ENCODE peak calls at places on chromosomes 2 and 18, in seven cellular contexts. M is lower lobe of right lung, N is HCT116, A is neural crest cell, G is endothelial cell, L is GM23338, X is ovary. I is an unnamed sample.

GRCh38 chr2:226435146-226435545 is 364.5 kb downstream of the IRS1 start:
- DNase-seq in M (no peak), N (no peak), A (no peak), G (no peak), L (no peak), X (no peak), I (no peak)

GRCh38 chr2:168849610-168850009 is 40.6 kb downstream of the SPC25 start:
- DNase-seq in M (no peak), N (no peak), A (no peak), G (peak), L (peak), X (peak), I (no peak)

GRCh38 chr2:159152119-159152778 is 134.3 kb downstream of the WDSUB1 start:
- DNase-seq in M (no peak), N (no peak), A (no peak), G (no peak), L (no peak), X (no peak), I (no peak)

GRCh38 chr2:124027182-124027581 is 2.1 kb downstream of the CNTNAP5 start:
- DNase-seq in M (no peak), N (no peak), A (peak), G (peak), L (peak), X (no peak), I (peak)

GRCh38 chr2:136232447-136233172 is 114.7 kb upstream of the CXCR4 start:
- DNase-seq in M (no peak), N (no peak), A (no peak), G (no peak), L (no peak), X (no peak), I (no peak)

GRCh38 chr2:237618449-237618848 is 8.9 kb upstream of the LRRFIP1 start:
- DNase-seq in M (no peak), N (no peak), A (no peak), G (no peak), L (no peak), X (no peak), I (no peak)

GRCh38 chr2:65453916-65454315 is 21.5 kb upstream of the SPRED2 start:
- DNase-seq in M (no peak), N (no peak), A (no peak), G (no peak), L (no peak), X (no peak), I (no peak)

GRCh38 chr18:48818329-48819254 is 132.2 kb downstream of the SMAD7 start:
- DNase-seq in M (peak), N (no peak), A (no peak), G (no peak), L (no peak), X (peak), I (no peak)

GRCh38 chr2:227655454-227655853 is 11.2 kb upstream of the SCYGR5 start:
- DNase-seq in M (no peak), N (peak), A (no peak), G (no peak), L (no peak), X (no peak), I (no peak)

GRCh38 chr2:227657204-227657845 is 9.3 kb upstream of the SCYGR5 start:
- DNase-seq in M (no peak), N (no peak), A (no peak), G (no peak), L (no peak), X (no peak), I (no peak)

DNA sequence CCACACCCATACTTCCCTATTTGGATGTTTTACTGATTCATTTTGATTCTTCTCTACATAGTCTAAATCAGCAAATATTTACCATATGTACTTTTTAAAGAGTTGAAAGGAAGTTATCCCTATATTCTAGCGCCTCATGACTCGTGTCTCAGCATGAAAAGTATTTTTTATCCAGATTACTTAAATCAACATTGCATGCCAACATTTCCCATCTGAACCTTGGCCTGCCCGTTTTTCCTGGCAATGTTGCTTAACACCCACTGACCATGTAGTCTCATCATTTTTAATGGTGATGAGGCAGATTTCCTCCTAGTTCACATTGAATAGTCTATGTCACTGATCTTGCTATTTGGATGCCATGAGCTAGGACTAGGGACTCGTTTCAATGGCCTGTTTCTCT is 13.2 kb upstream of the SCYGR5 start:
- DNase-seq in M (no peak), N (no peak), A (no peak), G (no peak), L (no peak), X (no peak), I (no peak)
- TF ChIP-seq CTCF in M (no peak), N (no peak), A (no peak), G (no peak), L (no peak), X (no peak), I (no peak)

DNA sequence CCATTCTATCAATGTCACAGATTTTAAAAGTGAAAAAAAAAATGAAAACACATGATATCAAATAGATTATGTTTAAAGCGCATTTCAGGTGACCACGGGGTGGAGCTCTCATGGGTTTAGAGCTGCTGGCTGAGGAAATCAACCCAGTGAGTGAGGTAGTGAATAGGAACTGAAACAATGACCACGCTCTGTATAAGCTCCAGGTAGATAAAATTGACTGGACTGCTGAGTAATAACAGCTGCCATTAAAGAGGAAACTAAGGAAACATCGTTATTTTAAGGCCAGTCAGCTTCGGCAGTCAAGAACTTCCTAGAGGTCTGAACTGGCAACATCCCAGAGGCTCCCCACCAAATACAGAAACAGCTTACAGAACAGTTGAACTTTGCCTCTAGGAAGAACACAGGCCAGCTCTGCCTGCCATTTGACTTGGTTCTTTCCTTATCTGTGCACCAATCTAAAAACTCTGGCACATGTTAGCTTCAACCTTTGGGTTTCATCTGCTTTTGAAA is 185.9 kb downstream of the PDE1A start:
- DNase-seq in M (no peak), N (peak), A (peak), G (peak), L (peak), X (peak), I (peak)
- TF ChIP-seq CTCF in M (peak), N (peak), A (peak), G (no peak), L (peak), X (no peak), I (peak)

GRCh38 chr2:188620916-188621315 is 329.2 kb downstream of the GULP1 start:
- DNase-seq in M (no peak), N (no peak), A (no peak), G (no peak), L (no peak), X (no peak), I (no peak)
- TF ChIP-seq CTCF in M (no peak), N (no peak), A (no peak), G (no peak), L (no peak), X (no peak), I (no peak)

DNA sequence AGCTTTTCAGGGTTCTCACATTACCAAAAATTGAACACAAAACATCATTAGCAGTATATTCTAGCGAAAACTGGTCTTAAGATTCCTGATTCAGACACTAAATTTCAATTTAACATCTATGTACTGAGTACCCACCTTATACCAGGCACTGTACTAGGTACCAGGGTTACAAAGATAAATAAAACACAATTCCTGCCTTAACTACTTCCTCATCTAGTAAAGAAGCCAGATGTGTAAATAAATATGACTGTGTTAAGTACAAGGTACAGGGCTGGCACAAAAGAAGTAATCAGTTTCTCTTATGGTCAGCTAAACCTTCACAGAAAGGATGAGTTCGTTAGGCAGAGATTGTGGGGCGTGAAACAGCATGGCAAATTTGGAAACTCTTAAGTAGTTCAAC is 6.1 kb downstream of the FARSB start:
- DNase-seq in M (no peak), N (no peak), A (no peak), G (no peak), L (no peak), X (no peak), I (no peak)
- TF ChIP-seq CTCF in M (no peak), N (no peak), A (no peak), G (no peak), L (no peak), X (no peak), I (no peak)

GRCh38 chr2:86035883-86036789 is 69.5 kb downstream of the POLR1A start:
- DNase-seq in M (peak), N (no peak), A (peak), G (peak), L (peak), X (peak), I (peak)
- TF ChIP-seq CTCF in M (peak), N (no peak), A (peak), G (no peak), L (no peak), X (no peak), I (peak)

DNA sequence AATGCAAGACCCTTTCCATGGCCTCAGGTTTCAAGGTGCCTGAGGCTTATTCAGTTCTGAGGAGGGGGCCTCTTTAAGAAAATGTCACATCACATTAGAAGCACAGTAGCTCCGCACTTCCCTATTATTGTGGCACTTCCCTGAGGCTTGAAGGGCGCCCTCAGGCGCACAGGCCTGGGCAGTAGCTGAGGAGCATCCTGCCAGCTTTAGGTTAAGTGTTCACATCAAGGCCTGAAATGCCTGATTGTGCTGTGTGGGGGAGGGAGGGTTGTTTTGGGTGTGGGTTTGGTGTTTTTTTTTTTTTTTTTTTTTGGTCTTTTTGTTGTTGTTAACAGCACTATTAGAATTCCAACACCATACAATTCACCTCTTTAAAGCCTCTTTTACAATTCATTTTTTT is 107.9 kb downstream of the CABLES1 start:
- DNase-seq in M (peak), N (no peak), A (no peak), G (no peak), L (peak), X (no peak), I (no peak)
- TF ChIP-seq CTCF in M (peak), N (no peak), A (no peak), G (no peak), L (peak), X (no peak), I (no peak)

GRCh38 chr2:127067620-127068350 is 39.2 kb downstream of the BIN1 start:
- DNase-seq in M (peak), N (peak), A (peak), G (peak), L (peak), X (peak), I (peak)
- TF ChIP-seq CTCF in M (peak), N (peak), A (peak), G (peak), L (peak), X (peak), I (peak)

GRCh38 chr2:60820416-60821132 is 60.8 kb upstream of the REL start:
- DNase-seq in M (no peak), N (no peak), A (no peak), G (no peak), L (no peak), X (no peak), I (no peak)

GRCh38 chr2:60819936-60820335 is 61.4 kb upstream of the REL start:
- DNase-seq in M (no peak), N (no peak), A (no peak), G (no peak), L (no peak), X (no peak), I (no peak)

GRCh38 chr2:60821133-60821469 is 60.3 kb upstream of the REL start:
- DNase-seq in M (no peak), N (no peak), A (no peak), G (no peak), L (no peak), X (no peak), I (no peak)

GRCh38 chr2:60819155-60819862 is 62.1 kb upstream of the REL start:
- DNase-seq in M (no peak), N (no peak), A (no peak), G (no peak), L (no peak), X (no peak), I (no peak)

DNA sequence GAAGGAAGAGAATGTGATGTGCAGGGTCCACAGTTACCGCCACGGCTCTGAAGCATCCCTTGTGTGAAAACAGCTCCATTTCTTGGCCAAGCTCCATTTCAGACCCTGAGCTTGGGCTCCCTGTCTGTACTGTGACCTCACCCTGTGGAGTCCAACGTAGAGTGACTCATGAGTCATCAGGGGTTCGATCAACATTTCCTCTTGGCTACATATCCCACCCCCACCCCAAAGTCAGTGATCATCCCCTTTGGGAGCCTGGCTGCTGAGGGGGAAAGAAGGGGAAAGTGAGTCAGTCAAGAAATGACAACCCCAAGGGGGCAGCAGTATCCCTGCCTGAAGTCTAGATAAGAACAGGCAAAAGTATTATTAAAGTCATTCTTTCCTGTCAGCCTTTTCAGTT is 62.2 kb downstream of the PAPOLG start:
- DNase-seq in M (no peak), N (no peak), A (no peak), G (no peak), L (no peak), X (no peak), I (no peak)
- TF ChIP-seq CTCF in M (peak), N (peak), A (no peak), G (no peak), L (peak), X (no peak), I (peak)